ENCODE peak calls at places on chromosomes 7 and 10, in seven cellular contexts. J is foreskin keratinocyte, X is A549, Z is progenitor cell of endocrine pancreas, F is endothelial cell, N is astrocyte of the spinal cord, B is GM13976. Q is an unnamed sample.
A peak's percentile ranks its signal among the peaks of the same experiment; 100 is the strongest.

GRCh38 chr10:50421026-50421719 is 169.9 kb upstream of the ASAH2 start:
- DNase-seq in X (peak; percentile 47), B (peak; percentile 51), J (no peak), F (peak; percentile 37), N (no peak), Z (no peak), Q (peak; percentile 52)

GRCh38 chr10:30813872-30814471 is 184.4 kb upstream of the LYZL2 start:
- DNase-seq in X (no peak), B (no peak), N (peak; percentile 92), J (no peak), Z (no peak), F (no peak), Q (peak; percentile 75)

GRCh38 chr7:135855836-135856235 is 107.2 kb upstream of the FAM180A start:
- DNase-seq in Z (no peak), N (peak; percentile 69), B (no peak), J (peak; percentile 56), X (no peak), F (no peak), Q (peak; percentile 71)

GRCh38 chr10:26430641-26431163 is 7.4 kb upstream of the APBB1IP start:
- DNase-seq in J (no peak), X (no peak), Z (no peak), N (no peak), F (no peak), B (peak; percentile 72), Q (no peak)

GRCh38 chr10:33993917-33994316 is 659.5 kb upstream of the NRP1 start:
- DNase-seq in N (no peak), J (no peak), B (no peak), X (no peak), F (no peak), Z (no peak), Q (no peak)

GRCh38 chr7:23966941-23967340 is 256.9 kb downstream of the STK31 start:
- DNase-seq in Z (no peak), N (no peak), X (no peak), J (no peak), F (no peak), B (no peak), Q (no peak)

GRCh38 chr10:86255405-86256251 is 111.0 kb downstream of the GRID1 start:
- DNase-seq in J (no peak), X (no peak), Z (no peak), F (no peak), N (no peak), B (no peak), Q (no peak)

GRCh38 chr7:255721-256361 is 34.1 kb upstream of the FOXL3 start:
- DNase-seq in Z (no peak), X (no peak), F (no peak), J (no peak), N (no peak), B (no peak), Q (no peak)

GRCh38 chr7:135801045-135801693 is 52.6 kb upstream of the FAM180A start:
- DNase-seq in Z (peak; percentile 26), F (peak; percentile 50), X (peak; percentile 71), J (no peak), N (peak; percentile 73), B (peak; percentile 71), Q (peak; percentile 62)

GRCh38 chr7:152544481-152544927 is 108.7 kb upstream of the KMT2C start:
- DNase-seq in X (no peak), J (no peak), B (no peak), F (no peak), Z (no peak), N (no peak), Q (no peak)

GRCh38 chr7:80445351-80445750 is 66.5 kb downstream of the GNAT3 start:
- DNase-seq in B (no peak), F (no peak), Z (no peak), X (no peak), N (no peak), J (no peak), Q (no peak)

GRCh38 chr10:128694532-128694931 is 568.3 kb upstream of the MKI67 start:
- DNase-seq in X (no peak), Z (no peak), F (no peak), J (no peak), B (no peak), N (no peak), Q (no peak)

GRCh38 chr7:7148799-7149481 is 33.4 kb upstream of the C1GALT1 start:
- DNase-seq in N (no peak), J (peak; percentile 1), F (no peak), Z (no peak), B (no peak), X (no peak), Q (peak; percentile 13)

GRCh38 chr10:44463511-44464121 is 78.7 kb upstream of the CXCL12 start:
- DNase-seq in J (no peak), X (no peak), B (no peak), F (no peak), Z (no peak), N (no peak), Q (no peak)

GRCh38 chr10:49735161-49735560 is 27.0 kb downstream of the OGDHL start:
- DNase-seq in X (no peak), N (no peak), Z (no peak), F (no peak), B (no peak), J (no peak), Q (no peak)

GRCh38 chr7:70239930-70240329 is 641.7 kb downstream of the AUTS2 start:
- DNase-seq in F (no peak), Z (no peak), J (no peak), X (no peak), N (no peak), B (no peak), Q (no peak)

GRCh38 chr10:9800011-9800410 is 1217.7 kb upstream of the CELF2 start:
- DNase-seq in N (no peak), Z (no peak), X (no peak), F (no peak), J (no peak), B (no peak), Q (no peak)

GRCh38 chr7:39670934-39671333 is 47.6 kb downstream of the RALA start:
- DNase-seq in Z (no peak), X (no peak), N (no peak), F (no peak), B (no peak), J (no peak), Q (no peak)

GRCh38 chr10:84008878-84009277 is 130.4 kb upstream of the GHITM start:
- DNase-seq in B (peak; percentile 49), X (peak; percentile 6), N (no peak), Z (no peak), J (no peak), F (peak; percentile 45), Q (no peak)

GRCh38 chr10:97333351-97333600 is 1.3 kb downstream of the FRAT2 start:
- DNase-seq in X (no peak), N (peak; percentile 54), F (no peak), J (no peak), Z (no peak), B (no peak), Q (no peak)
- TF ChIP-seq CTCF in X (no peak), N (peak; percentile 18), F (no peak), J (no peak), Z (peak; percentile 24), B (no peak), Q (no peak)

DNA sequence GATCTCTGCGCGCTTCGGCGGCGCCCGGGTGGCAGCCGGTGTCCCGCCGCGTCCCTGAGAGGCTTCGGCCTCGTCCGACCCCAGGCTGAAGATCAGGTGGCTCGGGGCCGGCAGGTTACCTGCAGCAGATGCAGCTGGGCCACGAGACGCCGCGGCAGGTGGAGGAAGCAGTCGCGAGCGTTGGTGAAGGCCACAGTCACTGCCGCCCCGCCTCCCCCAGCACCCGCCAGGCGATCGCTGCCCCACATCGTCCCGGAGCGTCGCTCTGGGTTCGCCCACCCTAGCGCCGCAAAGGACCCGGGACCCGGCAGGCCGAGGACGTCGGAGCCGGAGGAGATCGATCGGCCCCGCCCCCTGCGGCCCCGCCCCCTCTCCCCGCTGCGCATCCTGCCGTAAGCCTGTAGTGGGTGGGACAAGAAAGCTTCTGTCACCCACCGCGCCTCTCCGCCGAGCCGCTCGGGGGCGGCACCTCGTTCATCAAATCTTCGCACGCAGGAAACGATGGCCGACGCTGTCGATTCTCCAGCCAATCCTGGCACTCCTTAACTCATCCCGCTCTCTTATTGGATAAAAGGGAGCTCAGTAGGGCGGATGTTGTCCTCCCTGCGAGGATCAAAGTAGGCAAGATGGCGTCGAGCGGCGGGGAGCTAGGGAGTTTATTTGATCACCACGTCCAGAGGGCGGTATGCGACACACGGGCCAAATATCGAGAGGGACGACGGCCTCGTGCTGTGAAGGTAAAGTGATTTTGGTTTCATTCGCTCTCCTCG is at the start of the genes PEX1 and RBM48:
- DNase-seq in F (peak; percentile 92), B (peak; percentile 95), N (peak; percentile 100), X (peak; percentile 98), Z (peak; percentile 88), J (peak; percentile 97), Q (peak; percentile 99)
- TF ChIP-seq CTCF in F (peak; percentile 21), B (peak; percentile 80), N (peak; percentile 24), X (peak; percentile 64), Z (peak; percentile 31), J (peak; percentile 86), Q (peak; percentile 29)

GRCh38 chr7:26792573-26792972 is 71.8 kb downstream of the SKAP2 start:
- DNase-seq in Z (no peak), J (no peak), B (no peak), F (no peak), X (no peak), N (no peak), Q (no peak)

GRCh38 chr7:26784118-26784517 is 80.3 kb downstream of the SKAP2 start:
- DNase-seq in X (no peak), B (no peak), F (no peak), N (no peak), Z (no peak), J (no peak), Q (no peak)

GRCh38 chr7:26782501-26782900 is 81.9 kb downstream of the SKAP2 start:
- DNase-seq in J (peak; percentile 33), F (no peak), X (no peak), N (no peak), Z (no peak), B (no peak), Q (peak; percentile 19)

GRCh38 chr7:26789481-26790175 is 74.8 kb downstream of the SKAP2 start:
- DNase-seq in Z (no peak), N (no peak), J (no peak), X (no peak), B (no peak), F (no peak), Q (no peak)

DNA sequence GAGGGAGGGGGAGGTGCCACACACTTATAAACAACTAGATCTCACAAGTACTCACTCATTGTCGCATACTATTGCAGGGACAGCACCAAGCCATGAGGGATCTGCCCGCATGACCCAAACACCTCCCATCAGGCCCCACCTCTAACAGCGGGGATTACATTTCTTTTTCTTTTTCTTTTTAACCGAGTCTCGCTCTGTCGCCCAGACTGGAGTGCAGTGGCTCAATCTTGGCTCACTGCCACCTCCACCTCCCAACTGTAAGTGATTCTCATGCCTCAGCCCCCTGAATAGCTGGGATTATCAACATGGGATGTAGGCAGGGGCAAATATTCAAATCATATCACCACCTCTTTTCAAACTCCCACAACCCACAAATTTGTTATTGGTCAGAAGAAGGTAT is 76.7 kb downstream of the SKAP2 start:
- DNase-seq in X (no peak), J (no peak), B (no peak), N (no peak), F (no peak), Z (no peak), Q (no peak)
- TF ChIP-seq CTCF in X (no peak), J (no peak), B (no peak), N (no peak), F (no peak), Z (no peak), Q (no peak)

DNA sequence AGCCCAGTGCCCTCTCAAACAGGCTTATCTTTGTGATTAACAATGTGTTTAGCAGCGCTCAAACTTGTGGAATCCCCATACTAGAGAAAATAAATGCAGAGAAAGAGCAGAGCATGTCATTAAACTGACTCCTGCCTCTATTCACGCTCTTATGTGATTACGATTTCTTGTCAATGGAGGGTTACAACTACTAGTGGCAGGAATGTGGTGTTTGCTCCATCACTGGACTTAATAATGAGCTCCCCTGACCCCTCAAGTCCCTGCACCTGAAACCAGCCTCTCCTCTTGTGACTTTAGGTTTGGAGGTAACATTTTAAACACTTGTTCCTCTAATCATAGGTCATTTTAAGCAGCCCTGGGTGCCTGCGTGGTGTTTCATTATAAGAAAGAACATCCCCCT is 121.9 kb downstream of the PLPP4 start:
- DNase-seq in B (no peak), J (no peak), F (no peak), N (no peak), X (no peak), Z (no peak), Q (no peak)
- TF ChIP-seq CTCF in B (no peak), J (no peak), F (no peak), N (no peak), X (no peak), Z (no peak), Q (no peak)